ENCODE peak calls at places on chromosomes 1 and 21, in six cellular contexts. M, G, V, S, F and T are unnamed samples.

GRCh38 chr1:27564710-27565649 is 39.0 kb downstream of the AHDC1 start:
- DNase-seq in S (peak; percentile 16), F (no peak), V (no peak), G (no peak), M (no peak), T (peak; percentile 69)

GRCh38 chr1:192024881-192025280 is 133.4 kb upstream of the RGS18 start:
- DNase-seq in S (no peak), F (no peak), M (no peak), G (no peak), V (no peak), T (no peak)

GRCh38 chr1:162861101-162861500 is at the start of gene CCDC190:
- DNase-seq in V (no peak), S (no peak), F (no peak), M (no peak), G (no peak), T (no peak)

GRCh38 chr1:105270966-105271365 is 1521.3 kb downstream of the AMY1C start:
- DNase-seq in S (no peak), F (no peak), G (no peak), M (no peak), V (no peak), T (no peak)

GRCh38 chr21:33026878-33027400 is 1.2 kb downstream of the OLIG2 start:
- DNase-seq in G (no peak), M (no peak), S (no peak), V (no peak), F (no peak), T (no peak)

GRCh38 chr1:156060937-156061636 is at the start of gene RAB25:
- DNase-seq in M (no peak), G (no peak), F (no peak), S (no peak), V (no peak), T (no peak)

GRCh38 chr1:50126962-50127715 is 18.4 kb downstream of the ELAVL4 start:
- DNase-seq in F (no peak), G (no peak), M (no peak), S (no peak), V (no peak), T (no peak)

GRCh38 chr1:84619383-84620093 is 45.3 kb upstream of the CTBS start:
- DNase-seq in F (no peak), V (peak; percentile 48), G (peak; percentile 33), M (peak; percentile 74), S (no peak), T (peak; percentile 32)

GRCh38 chr21:26769613-26770188 is 75.5 kb downstream of the ADAMTS1 start:
- DNase-seq in G (no peak), M (no peak), F (no peak), V (peak; percentile 42), S (no peak), T (peak; percentile 10)

GRCh38 chr1:234093741-234094140 is 189.3 kb downstream of the SLC35F3 start:
- DNase-seq in G (no peak), M (no peak), V (no peak), S (no peak), F (no peak), T (no peak)